ENCODE peak calls at places on chromosome 21, in nine cellular contexts. One of them, this sample, is unnamed.

GRCh38 chr21:41438425-41439113 is 12.5 kb downstream of the MX1 start:
- DNase-seq in neural progenitor cell: no peak
- DNase-seq in skeletal muscle cell: no peak
- DNase-seq in pancreas: no peak
- DNase-seq in brain microvascular endothelial cell: no peak
- DNase-seq in stomach: no peak
- DNase-seq in astrocyte of the spinal cord: no peak
- DNase-seq in SK-N-SH: no peak
- DNase-seq in IMR-90: no peak
- DNase-seq in this sample: no peak

GRCh38 chr21:19684328-19684727 is 1280.7 kb upstream of the TMPRSS15 start:
- DNase-seq in neural progenitor cell: peak; percentile 32
- DNase-seq in skeletal muscle cell: no peak
- DNase-seq in pancreas: no peak
- DNase-seq in brain microvascular endothelial cell: no peak
- DNase-seq in stomach: no peak
- DNase-seq in astrocyte of the spinal cord: no peak
- DNase-seq in SK-N-SH: peak; percentile 0
- DNase-seq in IMR-90: no peak
- DNase-seq in this sample: no peak

GRCh38 chr21:32276671-32277070 is 2.2 kb downstream of the MIS18A start:
- DNase-seq in neural progenitor cell: no peak
- DNase-seq in skeletal muscle cell: no peak
- DNase-seq in pancreas: no peak
- DNase-seq in brain microvascular endothelial cell: no peak
- DNase-seq in stomach: no peak
- DNase-seq in astrocyte of the spinal cord: no peak
- DNase-seq in SK-N-SH: no peak
- DNase-seq in IMR-90: no peak
- DNase-seq in this sample: no peak

GRCh38 chr21:38956791-38957571 is 151.3 kb downstream of the ETS2 start:
- DNase-seq in neural progenitor cell: no peak
- DNase-seq in skeletal muscle cell: no peak
- DNase-seq in pancreas: peak; percentile 33
- DNase-seq in brain microvascular endothelial cell: no peak
- DNase-seq in stomach: peak; percentile 61
- DNase-seq in astrocyte of the spinal cord: no peak
- DNase-seq in SK-N-SH: no peak
- DNase-seq in IMR-90: peak; percentile 40
- DNase-seq in this sample: no peak

GRCh38 chr21:31988492-31989285 is 115.9 kb downstream of the HUNK start:
- DNase-seq in neural progenitor cell: no peak
- DNase-seq in skeletal muscle cell: no peak
- DNase-seq in pancreas: no peak
- DNase-seq in brain microvascular endothelial cell: no peak
- DNase-seq in stomach: no peak
- DNase-seq in astrocyte of the spinal cord: no peak
- DNase-seq in SK-N-SH: no peak
- DNase-seq in IMR-90: peak; percentile 32
- DNase-seq in this sample: no peak

GRCh38 chr21:35227774-35228173 is 178.7 kb upstream of the RUNX1 start:
- DNase-seq in neural progenitor cell: no peak
- DNase-seq in skeletal muscle cell: no peak
- DNase-seq in pancreas: no peak
- DNase-seq in brain microvascular endothelial cell: no peak
- DNase-seq in stomach: no peak
- DNase-seq in astrocyte of the spinal cord: no peak
- DNase-seq in SK-N-SH: no peak
- DNase-seq in IMR-90: no peak
- DNase-seq in this sample: no peak

GRCh38 chr21:36684957-36685714 is 13.8 kb upstream of the SIM2 start:
- DNase-seq in neural progenitor cell: no peak
- DNase-seq in skeletal muscle cell: no peak
- DNase-seq in pancreas: no peak
- DNase-seq in brain microvascular endothelial cell: no peak
- DNase-seq in stomach: peak; percentile 62
- DNase-seq in astrocyte of the spinal cord: no peak
- DNase-seq in SK-N-SH: no peak
- DNase-seq in IMR-90: no peak
- DNase-seq in this sample: no peak

GRCh38 chr21:25837545-25838263 is 102.9 kb downstream of the GABPA start:
- DNase-seq in neural progenitor cell: no peak
- DNase-seq in skeletal muscle cell: peak; percentile 77
- DNase-seq in pancreas: no peak
- DNase-seq in brain microvascular endothelial cell: peak; percentile 62
- DNase-seq in stomach: no peak
- DNase-seq in astrocyte of the spinal cord: peak; percentile 86
- DNase-seq in SK-N-SH: no peak
- DNase-seq in IMR-90: peak; percentile 89
- DNase-seq in this sample: no peak

GRCh38 chr21:38785483-38785882 is 20.2 kb upstream of the ETS2 start:
- DNase-seq in neural progenitor cell: no peak
- DNase-seq in skeletal muscle cell: no peak
- DNase-seq in pancreas: no peak
- DNase-seq in brain microvascular endothelial cell: no peak
- DNase-seq in stomach: no peak
- DNase-seq in astrocyte of the spinal cord: no peak
- DNase-seq in SK-N-SH: no peak
- DNase-seq in IMR-90: no peak
- DNase-seq in this sample: no peak

GRCh38 chr21:37546949-37547614 is 180.5 kb downstream of the DYRK1A start:
- DNase-seq in neural progenitor cell: no peak
- DNase-seq in skeletal muscle cell: no peak
- DNase-seq in pancreas: no peak
- DNase-seq in brain microvascular endothelial cell: no peak
- DNase-seq in stomach: no peak
- DNase-seq in astrocyte of the spinal cord: no peak
- DNase-seq in SK-N-SH: no peak
- DNase-seq in IMR-90: no peak
- DNase-seq in this sample: peak; percentile 54

GRCh38 chr21:32476661-32477423 is 64.3 kb downstream of the EVA1C start:
- DNase-seq in neural progenitor cell: no peak
- DNase-seq in skeletal muscle cell: no peak
- DNase-seq in pancreas: no peak
- DNase-seq in brain microvascular endothelial cell: no peak
- DNase-seq in stomach: no peak
- DNase-seq in astrocyte of the spinal cord: no peak
- DNase-seq in SK-N-SH: no peak
- DNase-seq in IMR-90: no peak
- DNase-seq in this sample: no peak

GRCh38 chr21:46141767-46142580 is 13.4 kb downstream of the FTCD start:
- DNase-seq in neural progenitor cell: peak; percentile 37
- DNase-seq in skeletal muscle cell: no peak
- DNase-seq in pancreas: no peak
- DNase-seq in brain microvascular endothelial cell: no peak
- DNase-seq in stomach: no peak
- DNase-seq in astrocyte of the spinal cord: no peak
- DNase-seq in SK-N-SH: no peak
- DNase-seq in IMR-90: no peak
- DNase-seq in this sample: no peak
- H3K4me3 ChIP-seq in neural progenitor cell: peak overlapping the region; percentile 28
- H3K4me3 ChIP-seq in skeletal muscle cell: no peak overlapping the region
- H3K4me3 ChIP-seq in pancreas: no peak overlapping the region
- H3K4me3 ChIP-seq in brain microvascular endothelial cell: no peak overlapping the region
- H3K4me3 ChIP-seq in stomach: no peak overlapping the region
- H3K4me3 ChIP-seq in astrocyte of the spinal cord: no peak overlapping the region
- H3K4me3 ChIP-seq in SK-N-SH: no peak overlapping the region
- H3K4me3 ChIP-seq in IMR-90: no peak overlapping the region
- H3K4me3 ChIP-seq in this sample: no peak overlapping the region

GRCh38 chr21:28598214-28598613 is 394.5 kb downstream of the LTN1 start:
- DNase-seq in neural progenitor cell: no peak
- DNase-seq in skeletal muscle cell: no peak
- DNase-seq in pancreas: no peak
- DNase-seq in brain microvascular endothelial cell: no peak
- DNase-seq in stomach: no peak
- DNase-seq in astrocyte of the spinal cord: no peak
- DNase-seq in SK-N-SH: no peak
- DNase-seq in IMR-90: no peak
- DNase-seq in this sample: no peak

GRCh38 chr21:28607545-28607944 is 385.1 kb downstream of the LTN1 start:
- DNase-seq in neural progenitor cell: no peak
- DNase-seq in skeletal muscle cell: no peak
- DNase-seq in pancreas: no peak
- DNase-seq in brain microvascular endothelial cell: no peak
- DNase-seq in stomach: no peak
- DNase-seq in astrocyte of the spinal cord: no peak
- DNase-seq in SK-N-SH: no peak
- DNase-seq in IMR-90: no peak
- DNase-seq in this sample: no peak

GRCh38 chr21:28605138-28605537 is 387.5 kb downstream of the LTN1 start:
- DNase-seq in neural progenitor cell: no peak
- DNase-seq in skeletal muscle cell: no peak
- DNase-seq in pancreas: no peak
- DNase-seq in brain microvascular endothelial cell: no peak
- DNase-seq in stomach: no peak
- DNase-seq in astrocyte of the spinal cord: no peak
- DNase-seq in SK-N-SH: no peak
- DNase-seq in IMR-90: no peak
- DNase-seq in this sample: no peak

GRCh38 chr21:28601708-28602107 is 391.0 kb downstream of the LTN1 start:
- DNase-seq in neural progenitor cell: no peak
- DNase-seq in skeletal muscle cell: no peak
- DNase-seq in pancreas: no peak
- DNase-seq in brain microvascular endothelial cell: no peak
- DNase-seq in stomach: no peak
- DNase-seq in astrocyte of the spinal cord: no peak
- DNase-seq in SK-N-SH: no peak
- DNase-seq in IMR-90: peak; percentile 31
- DNase-seq in this sample: no peak

GRCh38 chr21:28602581-28602980 is 390.1 kb downstream of the LTN1 start:
- DNase-seq in neural progenitor cell: no peak
- DNase-seq in skeletal muscle cell: no peak
- DNase-seq in pancreas: no peak
- DNase-seq in brain microvascular endothelial cell: no peak
- DNase-seq in stomach: no peak
- DNase-seq in astrocyte of the spinal cord: no peak
- DNase-seq in SK-N-SH: no peak
- DNase-seq in IMR-90: no peak
- DNase-seq in this sample: no peak
- H3K4me3 ChIP-seq in neural progenitor cell: no peak overlapping the region
- H3K4me3 ChIP-seq in skeletal muscle cell: no peak overlapping the region
- H3K4me3 ChIP-seq in pancreas: no peak overlapping the region
- H3K4me3 ChIP-seq in brain microvascular endothelial cell: no peak overlapping the region
- H3K4me3 ChIP-seq in stomach: no peak overlapping the region
- H3K4me3 ChIP-seq in astrocyte of the spinal cord: no peak overlapping the region
- H3K4me3 ChIP-seq in SK-N-SH: no peak overlapping the region
- H3K4me3 ChIP-seq in IMR-90: no peak overlapping the region
- H3K4me3 ChIP-seq in this sample: no peak overlapping the region

GRCh38 chr21:16194851-16195251 is 465.1 kb downstream of the USP25 start:
- DNase-seq in neural progenitor cell: peak; percentile 3
- DNase-seq in skeletal muscle cell: no peak
- DNase-seq in pancreas: no peak
- DNase-seq in brain microvascular endothelial cell: peak; percentile 43
- DNase-seq in stomach: no peak
- DNase-seq in astrocyte of the spinal cord: peak; percentile 64
- DNase-seq in SK-N-SH: no peak
- DNase-seq in IMR-90: peak; percentile 17
- DNase-seq in this sample: no peak

GRCh38 chr21:16196521-16197208 is 466.9 kb downstream of the USP25 start:
- DNase-seq in neural progenitor cell: no peak
- DNase-seq in skeletal muscle cell: no peak
- DNase-seq in pancreas: no peak
- DNase-seq in brain microvascular endothelial cell: no peak
- DNase-seq in stomach: no peak
- DNase-seq in astrocyte of the spinal cord: peak; percentile 69
- DNase-seq in SK-N-SH: no peak
- DNase-seq in IMR-90: no peak
- DNase-seq in this sample: no peak

GRCh38 chr21:16193758-16194606 is 464.2 kb downstream of the USP25 start:
- DNase-seq in neural progenitor cell: peak; percentile 81
- DNase-seq in skeletal muscle cell: peak; percentile 66
- DNase-seq in pancreas: peak; percentile 22
- DNase-seq in brain microvascular endothelial cell: peak; percentile 80
- DNase-seq in stomach: peak; percentile 31
- DNase-seq in astrocyte of the spinal cord: peak; percentile 90
- DNase-seq in SK-N-SH: no peak
- DNase-seq in IMR-90: peak; percentile 79
- DNase-seq in this sample: peak; percentile 25

GRCh38 chr21:16195896-16196443 is 466.2 kb downstream of the USP25 start:
- DNase-seq in neural progenitor cell: no peak
- DNase-seq in skeletal muscle cell: no peak
- DNase-seq in pancreas: no peak
- DNase-seq in brain microvascular endothelial cell: no peak
- DNase-seq in stomach: no peak
- DNase-seq in astrocyte of the spinal cord: peak; percentile 48
- DNase-seq in SK-N-SH: no peak
- DNase-seq in IMR-90: no peak
- DNase-seq in this sample: no peak

DNA sequence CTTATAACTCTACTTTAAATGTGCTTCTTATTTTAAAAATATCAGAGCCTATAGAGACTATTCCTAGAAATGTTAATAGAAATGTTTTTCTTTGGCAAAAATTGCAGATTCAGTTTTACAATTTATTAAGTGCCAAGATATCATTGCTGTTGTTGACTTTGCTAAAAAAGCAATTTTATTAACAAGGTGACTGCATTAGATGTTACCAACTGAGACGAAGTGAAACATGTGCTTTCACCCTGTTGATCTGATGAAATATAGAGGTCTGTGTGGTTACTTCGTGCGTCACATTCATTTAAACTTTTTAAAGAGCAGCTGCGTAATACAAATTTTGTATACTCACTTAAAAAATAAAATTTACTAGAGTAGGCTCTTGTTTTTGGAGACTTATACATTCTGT is 465.7 kb downstream of the USP25 start:
- DNase-seq in neural progenitor cell: no peak
- DNase-seq in skeletal muscle cell: peak; percentile 36
- DNase-seq in pancreas: no peak
- DNase-seq in brain microvascular endothelial cell: peak; percentile 48
- DNase-seq in stomach: no peak
- DNase-seq in astrocyte of the spinal cord: peak; percentile 83
- DNase-seq in SK-N-SH: no peak
- DNase-seq in IMR-90: peak; percentile 70
- DNase-seq in this sample: no peak
- H3K4me3 ChIP-seq in neural progenitor cell: no peak overlapping the region
- H3K4me3 ChIP-seq in skeletal muscle cell: peak overlapping the region; percentile 51
- H3K4me3 ChIP-seq in pancreas: no peak overlapping the region
- H3K4me3 ChIP-seq in brain microvascular endothelial cell: peak overlapping the region; percentile 55
- H3K4me3 ChIP-seq in stomach: peak overlapping the region; percentile 28
- H3K4me3 ChIP-seq in astrocyte of the spinal cord: peak overlapping the region; percentile 48
- H3K4me3 ChIP-seq in SK-N-SH: no peak overlapping the region
- H3K4me3 ChIP-seq in IMR-90: no peak overlapping the region
- H3K4me3 ChIP-seq in this sample: no peak overlapping the region

DNA sequence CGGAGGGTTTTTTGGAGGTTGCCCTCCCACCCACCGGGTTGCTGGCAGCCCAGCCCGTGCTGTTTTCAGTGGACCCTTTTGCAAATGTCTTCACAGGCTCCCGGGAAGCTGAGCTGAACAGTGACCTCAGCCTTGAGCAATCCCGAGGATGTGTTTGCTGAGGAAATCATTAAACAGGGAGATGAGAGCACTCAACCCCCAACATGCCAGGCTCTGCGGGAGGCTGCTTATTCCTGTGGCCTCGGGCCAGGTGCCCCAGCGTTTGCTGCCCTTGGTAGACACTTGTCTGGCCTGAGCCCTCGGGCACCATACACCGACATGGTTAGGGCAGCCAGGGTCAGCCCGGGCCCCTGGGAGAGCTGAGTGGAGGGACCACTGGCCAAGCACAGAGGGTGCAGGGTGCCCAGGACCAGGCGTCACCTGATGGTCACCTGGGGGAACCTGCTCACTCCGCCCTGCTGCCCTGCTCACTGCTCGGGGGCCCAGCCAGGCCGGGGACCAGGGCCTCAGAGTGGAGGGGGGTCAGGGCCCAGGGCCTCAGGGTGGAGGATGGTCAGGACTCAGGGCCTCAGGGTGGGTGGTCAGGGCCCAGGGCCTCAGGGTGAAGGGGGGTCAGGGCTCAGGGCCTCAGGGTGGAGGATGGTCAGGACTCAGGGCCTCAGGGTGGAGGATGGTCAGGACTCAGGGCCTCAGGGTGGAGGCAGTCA is 42.5 kb upstream of the POFUT2 start:
- DNase-seq in neural progenitor cell: no peak
- DNase-seq in skeletal muscle cell: peak; percentile 60
- DNase-seq in pancreas: peak; percentile 67
- DNase-seq in brain microvascular endothelial cell: peak; percentile 74
- DNase-seq in stomach: no peak
- DNase-seq in astrocyte of the spinal cord: peak; percentile 84
- DNase-seq in SK-N-SH: no peak
- DNase-seq in IMR-90: peak; percentile 88
- DNase-seq in this sample: peak; percentile 93
- H3K4me3 ChIP-seq in neural progenitor cell: no peak overlapping the region
- H3K4me3 ChIP-seq in skeletal muscle cell: no peak overlapping the region
- H3K4me3 ChIP-seq in pancreas: no peak overlapping the region
- H3K4me3 ChIP-seq in brain microvascular endothelial cell: no peak overlapping the region
- H3K4me3 ChIP-seq in stomach: no peak overlapping the region
- H3K4me3 ChIP-seq in astrocyte of the spinal cord: no peak overlapping the region
- H3K4me3 ChIP-seq in SK-N-SH: no peak overlapping the region
- H3K4me3 ChIP-seq in IMR-90: no peak overlapping the region
- H3K4me3 ChIP-seq in this sample: no peak overlapping the region